ENCODE peak calls at places on chromosomes 2 and 18, in five cellular contexts. Z, S, Q, X and Y are unnamed samples.

GRCh38 chr2:16950436-16950835 is 284.8 kb upstream of the CYRIA start:
- DNase-seq in Z (no peak), S (no peak), Q (no peak), X (no peak), Y (no peak)

GRCh38 chr18:73827801-73828200 is 319.8 kb downstream of the FBXO15 start:
- DNase-seq in Z (no peak), S (no peak), Q (no peak), X (no peak), Y (no peak)

GRCh38 chr2:223297788-223298187 is 245.8 kb downstream of the KCNE4 start:
- DNase-seq in Z (peak; percentile 14), S (no peak), Q (no peak), X (no peak), Y (no peak)

GRCh38 chr2:85779641-85780315 is 26.0 kb downstream of the ATOH8 start:
- DNase-seq in Z (no peak), S (no peak), Q (no peak), X (peak; percentile 59), Y (no peak)

GRCh38 chr18:77132369-77133050 is at the start of gene MBP:
- DNase-seq in Z (peak; percentile 71), S (no peak), Q (peak; percentile 60), X (peak; percentile 85), Y (no peak)

GRCh38 chr18:51614033-51614432 is 416.6 kb upstream of the MEX3C start:
- DNase-seq in Z (peak; percentile 97), S (peak; percentile 89), Q (no peak), X (no peak), Y (peak; percentile 57)

GRCh38 chr2:198692907-198693510 is 764.7 kb downstream of the SATB2 start:
- DNase-seq in Z (no peak), S (no peak), Q (no peak), X (no peak), Y (no peak)

GRCh38 chr2:105754999-105755398 is 10.3 kb downstream of the NCK2 start:
- DNase-seq in Z (no peak), S (no peak), Q (no peak), X (no peak), Y (no peak)

GRCh38 chr2:201111096-201111495 is 4.9 kb upstream of the CFLAR start:
- DNase-seq in Z (no peak), S (no peak), Q (no peak), X (no peak), Y (no peak)

GRCh38 chr2:66508358-66509071 is 73.6 kb downstream of the MEIS1 start:
- DNase-seq in Z (no peak), S (no peak), Q (no peak), X (peak; percentile 19), Y (no peak)

GRCh38 chr2:135839713-135840112 is 2.7 kb upstream of the LCT start:
- DNase-seq in Z (no peak), S (no peak), Q (no peak), X (no peak), Y (no peak)

GRCh38 chr2:88016948-88017779 is 817 bp upstream of the RNU2-63P start:
- DNase-seq in Z (peak; percentile 77), S (no peak), Q (peak; percentile 21), X (peak; percentile 63), Y (peak; percentile 30)

GRCh38 chr2:68388358-68388757 is 23.3 kb downstream of the PLEK start:
- DNase-seq in Z (no peak), S (no peak), Q (no peak), X (no peak), Y (no peak)

GRCh38 chr2:24935145-24935544 is 15.1 kb upstream of the ADCY3 start:
- DNase-seq in Z (no peak), S (no peak), Q (no peak), X (no peak), Y (no peak)

GRCh38 chr2:29611850-29612249 is 309.5 kb downstream of the ALK start:
- DNase-seq in Z (no peak), S (no peak), Q (no peak), X (no peak), Y (peak; percentile 82)

GRCh38 chr2:232485333-232485756 is 2.3 kb downstream of the ECEL1 start:
- DNase-seq in Z (no peak), S (no peak), Q (no peak), X (no peak), Y (no peak)

GRCh38 chr18:58135806-58136331 is 91.8 kb downstream of the NEDD4L start:
- DNase-seq in Z (peak; percentile 52), S (peak; percentile 67), Q (no peak), X (peak; percentile 54), Y (no peak)

GRCh38 chr18:26440644-26441043 is 107.7 kb downstream of the KCTD1 start:
- DNase-seq in Z (peak; percentile 75), S (no peak), Q (no peak), X (no peak), Y (peak; percentile 18)

GRCh38 chr2:69985684-69986083 is 24.3 kb upstream of the ASPRV1 start:
- DNase-seq in Z (peak; percentile 80), S (peak; percentile 60), Q (peak; percentile 35), X (no peak), Y (no peak)

GRCh38 chr2:238379096-238379810 is 47.5 kb upstream of the ASB1 start:
- DNase-seq in Z (peak; percentile 84), S (no peak), Q (no peak), X (no peak), Y (no peak)

GRCh38 chr18:39051013-39051412 is 1485.4 kb upstream of the CELF4 start:
- DNase-seq in Z (peak; percentile 25), S (no peak), Q (no peak), X (no peak), Y (no peak)

GRCh38 chr2:211103989-211104388 is 547.6 kb downstream of the CPS1 start:
- DNase-seq in Z (peak; percentile 6), S (peak; percentile 39), Q (no peak), X (no peak), Y (no peak)

GRCh38 chr2:65017335-65017734 is 28.1 kb downstream of the SLC1A4 start:
- DNase-seq in Z (no peak), S (no peak), Q (no peak), X (no peak), Y (no peak)

GRCh38 chr2:185567196-185567595 is 171.4 kb upstream of the FSIP2 start:
- DNase-seq in Z (peak; percentile 18), S (no peak), Q (no peak), X (no peak), Y (no peak)

GRCh38 chr2:239765076-239765845 is 259.9 kb downstream of the NDUFA10 start:
- DNase-seq in Z (no peak), S (no peak), Q (no peak), X (no peak), Y (no peak)

GRCh38 chr2:26542194-26542455 is 64.2 kb upstream of the OTOF start:
- DNase-seq in Z (no peak), S (no peak), Q (no peak), X (peak; percentile 55), Y (no peak)

GRCh38 chr2:31893093-31893492 is 117.7 kb downstream of the MEMO1 start:
- DNase-seq in Z (no peak), S (no peak), Q (no peak), X (no peak), Y (no peak)

GRCh38 chr18:9321017-9321452 is 13.5 kb upstream of the TWSG1 start:
- DNase-seq in Z (no peak), S (no peak), Q (no peak), X (no peak), Y (no peak)

GRCh38 chr18:74476154-74476553 is 19.0 kb upstream of the DIPK1C start:
- DNase-seq in Z (no peak), S (no peak), Q (no peak), X (no peak), Y (no peak)

GRCh38 chr2:246489-247145 is 17.2 kb downstream of the SH3YL1 start:
- DNase-seq in Z (peak; percentile 33), S (peak; percentile 54), Q (no peak), X (peak; percentile 26), Y (peak; percentile 35)

GRCh38 chr2:88172882-88173281 is 2.7 kb downstream of the THNSL2 start:
- DNase-seq in Z (no peak), S (no peak), Q (no peak), X (no peak), Y (no peak)

DNA sequence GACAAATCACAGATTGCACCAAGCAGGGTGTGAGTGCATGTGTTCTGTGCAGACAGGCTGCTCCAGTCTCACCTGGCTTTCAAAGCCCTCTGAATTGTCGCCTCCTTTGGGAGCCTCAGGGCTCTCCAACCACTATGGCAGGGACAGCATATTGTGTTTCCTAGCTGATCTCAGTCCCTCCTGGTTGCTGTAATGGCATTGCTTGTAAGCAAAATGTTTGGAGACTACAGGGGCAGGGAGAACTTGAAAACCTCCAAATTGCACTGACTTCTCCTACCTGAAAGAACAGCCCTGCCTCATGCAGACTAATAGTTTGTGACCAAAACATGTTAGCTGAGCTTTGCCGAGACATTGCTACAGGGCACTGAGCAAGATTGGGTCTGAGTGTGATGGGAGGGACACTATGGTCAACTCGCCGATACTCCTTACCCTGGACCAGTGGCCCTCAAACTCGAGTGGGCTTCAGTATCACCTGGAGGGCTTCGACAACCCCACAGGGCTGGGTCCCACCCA is 96.9 kb downstream of the POLE4 start:
- DNase-seq in Z (no peak), S (no peak), Q (no peak), X (no peak), Y (no peak)
- H3K4me3 ChIP-seq in Z (no peak overlapping the region), S (no peak overlapping the region), Q (no peak overlapping the region), X (no peak overlapping the region), Y (no peak overlapping the region)

GRCh38 chr2:113769555-113769954 is 13.1 kb upstream of the SLC35F5 start:
- DNase-seq in Z (no peak), S (no peak), Q (no peak), X (no peak), Y (no peak)
- TF ChIP-seq CTCF in Z (no peak), S (no peak), Q (no peak), X (no peak), Y (no peak)

GRCh38 chr2:103960126-103960508 is 893.8 kb upstream of the POU3F3 start:
- DNase-seq in Z (no peak), S (no peak), Q (no peak), X (no peak), Y (no peak)

GRCh38 chr2:103959174-103960125 is 894.5 kb upstream of the POU3F3 start:
- DNase-seq in Z (no peak), S (no peak), Q (no peak), X (peak; percentile 2), Y (no peak)

DNA sequence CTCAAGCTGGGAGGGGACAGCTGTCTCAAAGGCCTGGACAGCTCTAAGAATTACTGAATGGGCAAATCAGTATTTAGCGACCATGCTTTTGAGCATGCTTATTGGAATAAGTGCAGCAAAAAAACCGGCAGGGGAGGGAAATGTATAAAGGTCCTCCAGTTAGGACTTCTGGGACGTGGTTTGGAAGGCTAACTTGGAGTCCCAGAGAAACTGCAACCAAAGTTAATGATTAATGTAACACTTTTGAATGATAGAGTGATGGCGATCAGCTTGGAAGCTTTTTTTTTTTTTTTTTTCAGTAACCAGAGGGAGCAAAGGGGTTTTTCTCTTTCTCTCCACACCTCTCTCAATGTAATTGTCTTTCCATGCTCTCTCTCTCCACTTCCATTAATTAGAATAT is 890.6 kb upstream of the POU3F3 start:
- DNase-seq in Z (no peak), S (no peak), Q (no peak), X (no peak), Y (no peak)
- H3K4me3 ChIP-seq in Z (no peak overlapping the region), S (no peak overlapping the region), Q (no peak overlapping the region), X (no peak overlapping the region), Y (no peak overlapping the region)

DNA sequence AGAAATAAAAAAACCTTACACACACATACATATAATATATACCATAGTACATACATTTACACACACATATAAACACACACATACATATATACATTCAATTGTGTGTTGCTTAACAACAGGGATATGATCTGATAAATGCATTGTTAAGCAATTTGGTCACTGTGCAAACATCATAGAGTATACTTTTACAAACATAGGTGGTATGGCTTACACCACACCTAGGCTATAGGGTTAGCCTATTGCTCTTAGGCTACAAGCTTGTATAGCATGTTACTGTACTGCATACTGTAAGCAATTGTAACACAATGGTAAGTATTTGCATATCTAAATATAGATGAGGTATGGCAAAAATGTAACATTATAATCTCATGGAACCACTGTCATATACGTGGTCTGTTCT is 156.8 kb upstream of the ERBB4 start:
- DNase-seq in Z (no peak), S (no peak), Q (no peak), X (no peak), Y (no peak)
- TF ChIP-seq CTCF in Z (no peak), S (no peak), Q (no peak), X (no peak), Y (no peak)